ENCODE peak calls at places on chromosome 21, in six cellular contexts. E is fibroblast of pulmonary artery, K is HT-29, G is ACHN, L is LoVo, J is kidney glomerular epithelial cell. C is an unnamed sample.

GRCh38 chr21:34187935-34188334 is 114.6 kb downstream of the MRPS6 start:
- DNase-seq in E (no peak), K (no peak), G (no peak), L (no peak), J (no peak), C (no peak)

GRCh38 chr21:34970126-34970525 is 79.0 kb downstream of the RUNX1 start:
- DNase-seq in E (no peak), K (no peak), G (no peak), L (no peak), J (no peak), C (no peak)

GRCh38 chr21:36882776-36883175 is 83.7 kb downstream of the HLCS start:
- DNase-seq in E (peak), K (no peak), G (no peak), L (no peak), J (no peak), C (no peak)

GRCh38 chr21:35965699-35966098 is 94.6 kb downstream of the SETD4 start:
- DNase-seq in E (no peak), K (no peak), G (no peak), L (no peak), J (no peak), C (no peak)

GRCh38 chr21:33299181-33299752 is 25.5 kb upstream of the IFNAR1 start:
- DNase-seq in E (no peak), K (no peak), G (no peak), L (peak), J (no peak), C (no peak)

GRCh38 chr21:25501996-25502665 is 105.2 kb downstream of the MRPL39 start:
- DNase-seq in E (no peak), K (no peak), G (peak), L (no peak), J (no peak), C (no peak)

GRCh38 chr21:41878831-41879189 is 334 bp downstream of the PRDM15 start:
- DNase-seq in E (peak), K (peak), G (peak), L (peak), J (peak), C (peak)

GRCh38 chr21:25572895-25573310 is 34.4 kb downstream of the MRPL39 start:
- DNase-seq in E (peak), K (no peak), G (peak), L (no peak), J (peak), C (no peak)

GRCh38 chr21:45612096-45613019 is 31.2 kb upstream of the PCBP3 start:
- DNase-seq in E (peak), K (no peak), G (peak), L (no peak), J (no peak), C (peak)

C was measured in LNCaP clone FGC.